ENCODE peak calls at places on chromosome 6, in eight cellular contexts. B is body of pancreas, D is IMR-90, Y is thyroid gland, A is A549, W is prostate gland, X is right lobe of liver, M is lower leg skin. T is an unnamed sample.

GRCh38 chr6:38163186-38164130 is 343.9 kb downstream of the ZFAND3 start:
- DNase-seq in W (no peak), D (no peak), Y (no peak), B (no peak), X (no peak), A (no peak), M (no peak), T (no peak)

GRCh38 chr6:31639449-31639861 is 13.0 kb downstream of the BAG6 start:
- DNase-seq in B (no peak), Y (no peak), M (no peak), W (no peak), D (peak; percentile 56), X (no peak), A (no peak), T (peak; percentile 39)

GRCh38 chr6:11654876-11655275 is 117.3 kb downstream of the TMEM170B start:
- DNase-seq in X (no peak), D (peak; percentile 81), W (no peak), Y (no peak), M (no peak), A (no peak), B (no peak), T (no peak)

GRCh38 chr6:33168202-33168601 is 24.1 kb downstream of the COL11A2 start:
- DNase-seq in M (no peak), B (no peak), X (no peak), A (no peak), W (no peak), D (no peak), Y (no peak), T (no peak)

GRCh38 chr6:3426817-3427739 is 29.8 kb downstream of the SLC22A23 start:
- DNase-seq in D (no peak), Y (no peak), W (no peak), M (no peak), A (no peak), B (no peak), X (no peak), T (no peak)

GRCh38 chr6:42047220-42047590 is 3.1 kb upstream of the TAF8 start:
- DNase-seq in M (no peak), A (no peak), X (no peak), D (no peak), B (no peak), W (no peak), Y (no peak), T (no peak)

GRCh38 chr6:7047966-7048365 is 59.8 kb upstream of the RREB1 start:
- DNase-seq in M (no peak), X (no peak), D (peak; percentile 41), W (no peak), B (no peak), Y (no peak), A (peak; percentile 25), T (peak; percentile 77)

GRCh38 chr6:36692220-36692619 is 5.4 kb upstream of the RAB44 start:
- DNase-seq in X (no peak), B (no peak), A (no peak), W (no peak), M (no peak), Y (no peak), D (no peak), T (peak; percentile 94)

GRCh38 chr6:18388942-18389341 is 1.8 kb downstream of the RNF144B start:
- DNase-seq in A (peak; percentile 5), W (peak; percentile 57), D (peak; percentile 77), B (no peak), M (no peak), X (no peak), Y (no peak), T (no peak)

GRCh38 chr6:137488736-137489409 is 5.3 kb downstream of the OLIG3 start:
- DNase-seq in X (no peak), D (no peak), W (no peak), B (no peak), M (no peak), Y (no peak), A (no peak), T (no peak)

GRCh38 chr6:64815718-64816117 is 891.3 kb downstream of the EYS start:
- DNase-seq in D (no peak), B (no peak), W (no peak), A (no peak), X (no peak), M (no peak), Y (no peak), T (peak; percentile 18)

DNA sequence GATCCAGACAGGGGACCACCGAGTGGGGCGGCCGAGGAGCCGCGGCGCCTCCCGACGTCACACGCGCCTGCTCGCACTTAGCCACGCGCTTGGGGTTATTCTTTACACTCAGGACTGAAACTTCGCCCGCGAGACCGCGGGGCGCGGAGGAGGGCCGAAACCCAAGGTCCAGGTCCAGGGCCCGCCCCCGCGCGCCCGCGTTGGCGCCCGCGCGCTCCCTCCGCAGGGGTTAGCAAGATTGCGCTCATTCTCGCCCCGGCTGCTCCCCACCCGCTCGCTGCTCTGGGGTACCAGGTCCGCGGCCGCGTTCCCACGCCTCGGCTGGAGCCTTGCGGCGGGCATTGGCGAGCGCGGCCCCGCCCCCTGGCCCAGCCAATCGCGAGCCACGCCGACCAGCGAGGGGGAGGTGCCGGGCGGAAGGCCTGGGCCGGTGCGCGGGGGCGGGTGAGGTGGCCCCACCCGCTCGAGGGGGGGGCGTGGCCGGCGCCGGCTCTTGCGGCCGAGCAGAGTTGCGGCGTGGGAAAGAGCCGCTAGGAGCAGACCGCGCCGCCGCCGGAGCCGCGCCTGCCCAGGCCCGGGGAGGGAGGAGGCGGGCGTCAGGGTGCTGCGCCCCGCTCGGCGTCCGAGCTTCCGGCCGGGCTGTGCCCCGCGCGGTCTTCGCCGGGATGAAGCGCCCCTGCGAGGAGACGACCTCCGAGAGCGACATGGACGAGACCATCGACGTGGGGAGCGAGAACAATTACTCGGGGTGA is at the start of gene HEY2:
- DNase-seq in X (peak; percentile 96), W (peak; percentile 91), M (peak; percentile 81), D (peak; percentile 81), Y (peak; percentile 97), A (peak; percentile 80), B (peak; percentile 96), T (peak; percentile 92)
- TF ChIP-seq POLR2A in X (peak; percentile 98), W (peak; percentile 60), M (no peak), D (no peak), Y (peak; percentile 43), A (no peak), B (peak; percentile 89), T (no peak)

GRCh38 chr6:53174996-53175395 is 26.4 kb upstream of the GCM1 start:
- DNase-seq in W (no peak), B (no peak), M (no peak), A (no peak), Y (no peak), X (no peak), D (no peak), T (no peak)

GRCh38 chr6:53172468-53172803 is 23.8 kb upstream of the GCM1 start:
- DNase-seq in M (no peak), X (no peak), D (no peak), B (no peak), W (no peak), A (no peak), Y (no peak), T (no peak)

GRCh38 chr6:53168516-53169257 is 20.0 kb upstream of the GCM1 start:
- DNase-seq in M (no peak), B (no peak), D (peak; percentile 36), W (no peak), Y (no peak), X (no peak), A (no peak), T (no peak)

DNA sequence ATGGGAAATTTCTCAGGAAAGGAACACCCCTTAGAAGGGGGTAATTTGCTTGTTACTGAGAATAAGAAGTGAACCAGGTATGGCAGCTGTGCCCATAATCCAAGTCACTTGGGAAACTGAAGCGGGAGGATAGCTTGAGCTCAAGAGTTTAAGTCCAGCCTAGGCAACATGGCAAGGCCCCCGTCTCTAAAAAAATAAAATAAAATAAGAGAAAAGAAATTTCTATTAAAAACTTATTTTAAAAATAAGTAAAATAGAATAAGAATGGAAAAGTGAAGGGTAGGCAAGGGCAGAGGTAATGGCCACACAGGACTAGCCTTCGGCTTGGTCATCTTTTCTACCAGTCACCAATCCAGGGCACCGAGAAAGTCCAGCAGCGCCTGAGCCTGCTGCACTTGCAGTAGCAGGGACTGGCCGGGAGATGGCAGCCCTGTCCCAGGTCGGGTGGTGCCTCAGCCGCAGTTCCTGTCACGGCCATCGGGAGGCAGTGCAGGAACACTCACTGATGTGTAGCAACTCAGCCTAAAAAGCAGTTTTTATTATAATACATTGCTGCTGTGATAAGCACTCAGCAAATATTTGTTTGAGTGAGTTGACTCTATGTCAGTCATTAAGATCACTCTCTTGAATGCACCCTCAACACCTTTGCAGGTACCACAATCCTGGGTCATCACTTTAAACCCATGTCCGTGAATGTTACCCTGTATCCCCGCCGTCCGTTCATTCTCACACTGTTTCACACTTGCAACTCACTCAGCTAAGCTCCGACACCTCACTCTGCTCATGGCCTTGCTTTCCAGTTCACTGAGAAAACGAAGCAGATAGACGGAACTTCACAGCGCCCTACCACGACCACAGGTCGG is 23.2 kb upstream of the GCM1 start:
- DNase-seq in M (peak; percentile 80), A (peak; percentile 75), D (peak; percentile 73), B (peak; percentile 92), Y (peak; percentile 87), W (peak; percentile 82), X (peak; percentile 90), T (peak; percentile 83)
- H3K4me3 ChIP-seq in M (no peak overlapping the region), A (no peak overlapping the region), D (no peak overlapping the region), B (no peak overlapping the region), Y (no peak overlapping the region), W (no peak overlapping the region), X (no peak overlapping the region), T (no peak overlapping the region)

GRCh38 chr6:169714595-169714994 is 9.7 kb downstream of the PHF10 start:
- DNase-seq in B (no peak), A (no peak), M (no peak), X (no peak), W (no peak), D (no peak), Y (no peak), T (no peak)
- TF ChIP-seq POLR2A in B (no peak), A (no peak), M (no peak), X (no peak), W (no peak), D (no peak), Y (no peak), T (no peak)

GRCh38 chr6:55875420-55875819 is at the start of gene BMP5:
- DNase-seq in B (no peak), M (no peak), W (no peak), X (no peak), Y (no peak), D (no peak), A (no peak), T (no peak)

GRCh38 chr6:55868910-55869479 is 6.4 kb downstream of the BMP5 start:
- DNase-seq in W (peak; percentile 15), D (peak; percentile 75), A (peak; percentile 50), M (no peak), B (no peak), Y (no peak), X (no peak), T (no peak)

GRCh38 chr6:55866110-55866509 is 9.3 kb downstream of the BMP5 start:
- DNase-seq in X (no peak), M (no peak), B (no peak), D (no peak), Y (no peak), A (no peak), W (peak; percentile 8), T (no peak)

GRCh38 chr6:55874309-55874708 is 1.1 kb downstream of the BMP5 start:
- DNase-seq in X (no peak), Y (no peak), D (no peak), B (no peak), M (no peak), W (no peak), A (no peak), T (no peak)

DNA sequence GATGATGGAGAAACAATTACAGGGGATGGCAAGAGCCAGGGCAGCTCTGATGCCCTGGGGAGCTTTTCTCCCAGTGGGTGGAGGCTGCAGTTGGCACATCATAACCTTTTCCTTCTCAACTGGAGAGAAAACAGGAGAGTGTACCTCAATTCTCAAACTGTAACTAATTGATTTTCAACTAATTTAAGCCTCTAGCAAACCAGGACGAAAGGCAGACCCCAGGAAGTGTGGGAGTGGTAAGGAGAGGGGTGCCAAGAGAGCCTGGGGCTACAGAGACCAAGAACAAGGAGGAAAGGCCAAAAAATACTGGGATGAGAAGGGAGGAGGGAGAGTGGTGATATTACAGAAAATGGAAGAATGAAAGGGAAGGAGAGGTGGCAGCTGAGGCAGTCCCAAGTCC is 5.7 kb downstream of the BMP5 start:
- DNase-seq in A (no peak), B (no peak), Y (no peak), W (no peak), X (no peak), M (no peak), D (no peak), T (no peak)
- H3K4me3 ChIP-seq in A (no peak overlapping the region), B (no peak overlapping the region), Y (no peak overlapping the region), W (no peak overlapping the region), X (no peak overlapping the region), M (no peak overlapping the region), D (no peak overlapping the region), T (no peak overlapping the region)